ENCODE peak calls at places on chromosomes 5 and 9, in ten cellular contexts. L is A172; S is dermis blood vessel endothelial cell; Z is H54; W is CD8-positive, alpha-beta T cell; G is GM06990; F is stimulated activated naive CD8-positive, alpha-beta T cell treated with anti-CD3 and anti-CD28 coated beads, Interleukin-15, Interleukin-2, amounts not matched to agents 100 U/mL and 50 U/mL, for 24 hours; P is NCI-H1436 treated with DMSO at 0.1 percent for 48 hours; B is AG10803; A is AML-193. K is an unnamed sample.

GRCh38 chr9:26684029-26684428 is 208.6 kb downstream of the CAAP1 start:
- DNase-seq in L (no peak), S (no peak), Z (no peak), W (no peak), G (no peak), F (no peak), P (no peak), B (no peak), A (no peak), K (no peak)

GRCh38 chr5:56861893-56862485 is 46.6 kb downstream of the MAP3K1 start:
- DNase-seq in L (no peak), S (no peak), Z (no peak), W (no peak), G (no peak), F (no peak), P (no peak), B (no peak), A (no peak), K (no peak)

GRCh38 chr5:113022661-113023060 is 46.1 kb downstream of the DCP2 start:
- DNase-seq in L (peak), S (peak), Z (no peak), W (no peak), G (no peak), F (no peak), P (no peak), B (no peak), A (no peak), K (no peak)

GRCh38 chr9:134123764-134124128 is 12.1 kb upstream of the WDR5 start:
- DNase-seq in L (no peak), S (no peak), Z (no peak), W (no peak), G (no peak), F (no peak), P (no peak), B (no peak), A (no peak), K (no peak)

GRCh38 chr5:14057289-14057688 is 85.9 kb upstream of the TRIO start:
- DNase-seq in L (no peak), S (no peak), Z (no peak), W (no peak), G (no peak), F (no peak), P (no peak), B (no peak), A (no peak), K (no peak)

GRCh38 chr5:82405166-82405565 is 127.0 kb upstream of the RPS23 start:
- DNase-seq in L (peak), S (peak), Z (no peak), W (no peak), G (no peak), F (no peak), P (no peak), B (peak), A (no peak), K (no peak)

GRCh38 chr5:135364416-135365262 is 34.4 kb downstream of the MACROH2A1 start:
- DNase-seq in L (no peak), S (peak), Z (no peak), W (no peak), G (no peak), F (no peak), P (peak), B (no peak), A (no peak), K (no peak)

GRCh38 chr5:1315018-1315708 is 20.3 kb upstream of the TERT start:
- DNase-seq in L (no peak), S (no peak), Z (no peak), W (no peak), G (no peak), F (no peak), P (no peak), B (no peak), A (no peak), K (no peak)

GRCh38 chr9:4334439-4334838 is 34.6 kb upstream of the GLIS3 start:
- DNase-seq in L (no peak), S (peak), Z (no peak), W (no peak), G (no peak), F (no peak), P (no peak), B (no peak), A (no peak), K (peak)

GRCh38 chr5:154868702-154869101 is 10.3 kb downstream of the CNOT8 start:
- DNase-seq in L (peak), S (peak), Z (no peak), W (no peak), G (no peak), F (no peak), P (no peak), B (no peak), A (no peak), K (no peak)

GRCh38 chr9:135401218-135401617 is 78.4 kb upstream of the PPP1R26 start:
- DNase-seq in L (no peak), S (no peak), Z (no peak), W (no peak), G (no peak), F (no peak), P (no peak), B (no peak), A (no peak), K (no peak)

GRCh38 chr9:626591-626990 is 214.9 kb upstream of the DMRT1 start:
- DNase-seq in L (no peak), S (no peak), Z (no peak), W (no peak), G (no peak), F (no peak), P (no peak), B (peak), A (no peak), K (no peak)

GRCh38 chr9:129751841-129752801 is 721 bp downstream of the PTGES start:
- DNase-seq in L (no peak), S (no peak), Z (no peak), W (no peak), G (no peak), F (no peak), P (no peak), B (peak), A (no peak), K (peak)

GRCh38 chr9:127092041-127092608 is 30.3 kb downstream of the ANGPTL2 start:
- DNase-seq in L (no peak), S (no peak), Z (no peak), W (no peak), G (no peak), F (no peak), P (no peak), B (no peak), A (no peak), K (no peak)

GRCh38 chr5:56814963-56815656 is at the start of gene MAP3K1:
- DNase-seq in L (peak), S (peak), Z (peak), W (peak), G (peak), F (peak), P (no peak), B (peak), A (peak), K (peak)